ENCODE peak calls at places on chromosome 15, in seven cellular contexts. E, Z, D, B, S, R and V are unnamed samples.
A peak's percentile ranks its signal among the peaks of the same experiment; 100 is the strongest.

GRCh38 chr15:79455361-79455760 is 23.2 kb downstream of the MINAR1 start:
- DNase-seq in E (no peak), Z (no peak), D (no peak), B (no peak), S (no peak), R (no peak), V (no peak)

GRCh38 chr15:98505611-98506031 is 142.7 kb upstream of the IGF1R start:
- DNase-seq in E (no peak), Z (no peak), D (no peak), B (peak; percentile 38), S (no peak), R (no peak), V (no peak)

GRCh38 chr15:27490867-27491595 is 520.0 kb downstream of the GABRG3 start:
- DNase-seq in E (no peak), Z (no peak), D (peak; percentile 6), B (no peak), S (no peak), R (no peak), V (no peak)

GRCh38 chr15:92883643-92884458 is 16.3 kb upstream of the CHD2 start:
- DNase-seq in E (no peak), Z (no peak), D (no peak), B (no peak), S (peak; percentile 25), R (no peak), V (no peak)

GRCh38 chr15:87347806-87348515 is 908.6 kb downstream of the NTRK3 start:
- DNase-seq in E (no peak), Z (no peak), D (no peak), B (no peak), S (no peak), R (no peak), V (no peak)

GRCh38 chr15:95763426-95763825 is 567.1 kb upstream of the NR2F2 start:
- DNase-seq in E (no peak), Z (no peak), D (no peak), B (no peak), S (no peak), R (no peak), V (no peak)

GRCh38 chr15:34721802-34722795 is 32.7 kb downstream of the GJD2 start:
- DNase-seq in E (no peak), Z (peak; percentile 91), D (peak; percentile 64), B (peak; percentile 10), S (no peak), R (peak; percentile 31), V (peak; percentile 22)

GRCh38 chr15:100860829-100861510 is 18.7 kb upstream of the ALDH1A3 start:
- DNase-seq in E (no peak), Z (no peak), D (no peak), B (no peak), S (no peak), R (no peak), V (no peak)

GRCh38 chr15:90360746-90361145 is 8.7 kb downstream of the ZNF774 start:
- DNase-seq in E (no peak), Z (no peak), D (no peak), B (no peak), S (no peak), R (no peak), V (no peak)

GRCh38 chr15:68377766-68378165 is 54.2 kb downstream of the ITGA11 start:
- DNase-seq in E (no peak), Z (no peak), D (no peak), B (no peak), S (no peak), R (no peak), V (no peak)

GRCh38 chr15:87874896-87875661 is 381.5 kb downstream of the NTRK3 start:
- DNase-seq in E (no peak), Z (peak; percentile 85), D (peak; percentile 48), B (no peak), S (no peak), R (no peak), V (peak; percentile 7)

GRCh38 chr15:96887730-96888129 is 557.2 kb downstream of the NR2F2 start:
- DNase-seq in E (no peak), Z (no peak), D (no peak), B (no peak), S (no peak), R (no peak), V (no peak)

GRCh38 chr15:65939901-65940617 is 70.8 kb downstream of the RAB11A start:
- DNase-seq in E (peak; percentile 68), Z (no peak), D (no peak), B (peak; percentile 87), S (no peak), R (no peak), V (no peak)

GRCh38 chr15:68687136-68687735 is 108.4 kb downstream of the CORO2B start:
- DNase-seq in E (no peak), Z (no peak), D (no peak), B (no peak), S (no peak), R (no peak), V (no peak)

GRCh38 chr15:38002883-38003477 is 68.5 kb downstream of the TMCO5A start:
- DNase-seq in E (peak; percentile 69), Z (peak; percentile 81), D (peak; percentile 36), B (peak; percentile 63), S (peak; percentile 40), R (peak; percentile 57), V (peak; percentile 69)

GRCh38 chr15:63398456-63398855 is 16.8 kb upstream of the CA12 start:
- DNase-seq in E (no peak), Z (no peak), D (no peak), B (no peak), S (no peak), R (no peak), V (no peak)

GRCh38 chr15:64894395-64895056 is 17.2 kb upstream of the ANKDD1A start:
- DNase-seq in E (peak; percentile 65), Z (peak; percentile 83), D (peak; percentile 47), B (no peak), S (peak; percentile 89), R (no peak), V (peak; percentile 42)

GRCh38 chr15:42921049-42921731 is 612 bp upstream of the TTBK2 start:
- DNase-seq in E (peak; percentile 38), Z (peak; percentile 54), D (peak; percentile 11), B (no peak), S (peak; percentile 64), R (peak; percentile 9), V (peak; percentile 11)

GRCh38 chr15:31202953-31203352 is 101.4 kb upstream of the TRPM1 start:
- DNase-seq in E (no peak), Z (no peak), D (no peak), B (no peak), S (peak; percentile 41), R (no peak), V (no peak)

GRCh38 chr15:51077565-51078153 is 17.0 kb downstream of the TNFAIP8L3 start:
- DNase-seq in E (peak; percentile 80), Z (peak; percentile 56), D (peak; percentile 50), B (no peak), S (peak; percentile 89), R (peak; percentile 68), V (peak; percentile 42)

GRCh38 chr15:69524296-69524695 is 71.7 kb downstream of the RPLP1 start:
- DNase-seq in E (no peak), Z (peak; percentile 55), D (no peak), B (no peak), S (no peak), R (no peak), V (no peak)

GRCh38 chr15:41899854-41900442 is 6.1 kb upstream of the SPTBN5 start:
- DNase-seq in E (no peak), Z (no peak), D (no peak), B (no peak), S (no peak), R (no peak), V (no peak)

GRCh38 chr15:78364233-78364632 is 24.1 kb downstream of the CRABP1 start:
- DNase-seq in E (no peak), Z (no peak), D (no peak), B (no peak), S (no peak), R (no peak), V (no peak)

GRCh38 chr15:83092309-83092976 is 15.0 kb upstream of the TM6SF1 start:
- DNase-seq in E (peak; percentile 72), Z (no peak), D (no peak), B (no peak), S (peak; percentile 48), R (peak; percentile 68), V (peak; percentile 58)

GRCh38 chr15:53246996-53247395 is 456.9 kb upstream of the ONECUT1 start:
- DNase-seq in E (no peak), Z (no peak), D (no peak), B (no peak), S (no peak), R (no peak), V (no peak)
- TF ChIP-seq CTCF in E (no peak), Z (no peak), D (no peak), B (no peak), S (no peak), R (no peak), V (no peak)

DNA sequence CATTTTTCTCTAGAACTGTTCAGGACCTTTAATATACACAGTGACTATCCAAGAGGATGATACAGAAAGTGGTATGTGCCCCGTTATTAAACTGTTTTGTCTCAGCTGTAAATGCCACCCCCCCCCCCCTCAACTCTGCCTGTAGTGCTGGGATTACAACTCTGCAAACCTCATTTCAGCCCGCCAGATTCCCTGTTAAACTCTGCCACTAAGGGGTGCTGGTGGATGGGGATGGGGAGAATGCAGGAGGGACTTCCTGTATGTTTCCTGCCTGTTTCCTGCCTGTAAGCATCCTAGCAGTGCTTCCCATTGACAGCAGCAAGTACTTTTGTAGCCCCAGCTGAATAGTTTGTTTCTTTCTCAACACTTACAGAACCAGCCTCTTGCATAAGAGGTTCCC is 301.7 kb upstream of the RORA start:
- DNase-seq in E (no peak), Z (peak; percentile 39), D (no peak), B (no peak), S (no peak), R (no peak), V (peak; percentile 55)
- TF ChIP-seq CTCF in E (no peak), Z (peak; percentile 42), D (no peak), B (no peak), S (no peak), R (no peak), V (no peak)

GRCh38 chr15:99526671-99527070 is 39.1 kb upstream of the MEF2A start:
- DNase-seq in E (no peak), Z (no peak), D (no peak), B (no peak), S (no peak), R (no peak), V (no peak)
- TF ChIP-seq CTCF in E (no peak), Z (no peak), D (no peak), B (no peak), S (no peak), R (no peak), V (no peak)

GRCh38 chr15:59567369-59567768 is 44.2 kb upstream of the GCNT3 start:
- DNase-seq in E (no peak), Z (no peak), D (no peak), B (no peak), S (no peak), R (no peak), V (no peak)

GRCh38 chr15:59570364-59570763 is 41.2 kb upstream of the GCNT3 start:
- DNase-seq in E (no peak), Z (no peak), D (no peak), B (no peak), S (no peak), R (no peak), V (no peak)

GRCh38 chr15:59569477-59569876 is 42.1 kb upstream of the GCNT3 start:
- DNase-seq in E (no peak), Z (no peak), D (no peak), B (no peak), S (no peak), R (no peak), V (no peak)

DNA sequence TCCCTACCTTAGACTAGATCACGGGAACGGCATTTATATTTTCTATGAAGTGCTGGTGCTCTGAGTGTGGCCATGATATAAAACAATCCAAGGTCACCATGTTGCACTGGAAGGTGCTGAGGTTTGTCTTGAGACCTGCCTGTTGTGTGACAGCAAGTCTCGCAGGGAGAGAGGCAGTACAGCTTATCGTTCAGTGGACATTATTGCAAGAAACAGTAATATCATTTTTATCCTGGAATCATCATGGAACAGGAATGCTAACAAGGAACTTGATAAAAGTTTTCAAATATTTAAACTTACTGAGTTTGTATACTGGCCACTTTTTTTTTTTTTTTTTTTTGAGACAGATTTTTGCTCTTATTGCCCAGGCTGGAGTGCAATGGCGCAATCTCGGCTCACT is 40.0 kb upstream of the GCNT3 start:
- DNase-seq in E (no peak), Z (no peak), D (no peak), B (no peak), S (no peak), R (no peak), V (no peak)
- TF ChIP-seq CTCF in E (no peak), Z (no peak), D (no peak), B (no peak), S (no peak), R (no peak), V (no peak)